ENCODE peak calls at places on chromosomes 16 and 17, in seven cellular contexts. Q is fibroblast of pulmonary artery, K is endothelial cell, U is HFFc6, N is BE2C, F is fibroblast of villous mesenchyme, H is foreskin keratinocyte. E is an unnamed sample.

GRCh38 chr17:79073706-79074088 is 927 bp upstream of the ENGASE start:
- DNase-seq in Q (no peak), U (no peak), N (no peak), F (no peak), H (no peak), K (no peak), E (no peak)

GRCh38 chr17:82892869-82893565 is 53.2 kb upstream of the ZNF750 start:
- DNase-seq in K (no peak), H (no peak), N (no peak), Q (no peak), F (no peak), U (no peak), E (no peak)

GRCh38 chr16:1791943-1792812 is 1.3 kb downstream of the IGFALS start:
- DNase-seq in F (no peak), H (no peak), U (no peak), K (peak), N (peak), Q (no peak), E (no peak)

GRCh38 chr16:87372305-87372704 is 11.3 kb downstream of the FBXO31 start:
- DNase-seq in H (no peak), N (no peak), K (no peak), Q (no peak), F (no peak), U (no peak), E (no peak)

GRCh38 chr17:79783891-79784290 is 5.9 kb downstream of the CBX2 start:
- DNase-seq in U (no peak), F (no peak), Q (no peak), K (no peak), H (no peak), N (no peak), E (no peak)

GRCh38 chr17:65104973-65105372 is 32.2 kb upstream of the RGS9 start:
- DNase-seq in H (no peak), U (no peak), K (no peak), F (no peak), Q (no peak), N (no peak), E (no peak)

GRCh38 chr17:41583137-41584127 is 3.3 kb downstream of the KRT14 start:
- DNase-seq in K (no peak), F (no peak), Q (no peak), N (peak), H (peak), U (no peak), E (no peak)

GRCh38 chr17:1707107-1707506 is 3.1 kb downstream of the TLCD2 start:
- DNase-seq in H (no peak), N (no peak), F (no peak), K (no peak), Q (no peak), U (no peak), E (no peak)

GRCh38 chr17:46831573-46832305 is 13.2 kb upstream of the WNT3 start:
- DNase-seq in Q (no peak), U (no peak), K (no peak), H (no peak), N (no peak), F (no peak), E (no peak)

GRCh38 chr17:60592750-60593149 is 7.2 kb upstream of the PPM1D start:
- DNase-seq in H (no peak), K (no peak), N (no peak), Q (no peak), U (no peak), F (no peak), E (no peak)

GRCh38 chr17:13513039-13513405 is 88.7 kb downstream of the HS3ST3A1 start:
- DNase-seq in N (peak), Q (peak), K (no peak), F (peak), U (no peak), H (no peak), E (no peak)

GRCh38 chr17:33519692-33520091 is 226.6 kb upstream of the ASIC2 start:
- DNase-seq in Q (no peak), F (no peak), H (no peak), K (no peak), N (no peak), U (no peak), E (no peak)

GRCh38 chr17:75557075-75557851 is 30.3 kb upstream of the MYO15B start:
- DNase-seq in F (peak), N (peak), K (no peak), H (no peak), Q (peak), U (peak), E (no peak)

GRCh38 chr17:78853926-78854394 is 13.3 kb upstream of the USP36 start:
- DNase-seq in K (no peak), H (no peak), Q (no peak), N (no peak), U (no peak), F (peak), E (no peak)

GRCh38 chr16:324451-325334 is 27.8 kb downstream of the AXIN1 start:
- DNase-seq in Q (no peak), H (no peak), K (no peak), F (no peak), U (no peak), N (no peak), E (no peak)

GRCh38 chr16:11639925-11640899 is 28.0 kb upstream of the SNN start:
- DNase-seq in U (peak), N (peak), F (peak), H (peak), K (no peak), Q (peak), E (no peak)

GRCh38 chr17:15216481-15216880 is 48.6 kb downstream of the PMP22 start:
- DNase-seq in N (no peak), H (no peak), K (no peak), F (no peak), U (no peak), Q (no peak), E (no peak)

GRCh38 chr17:79009397-79010303 is at the start of gene CANT1:
- DNase-seq in F (peak), U (peak), K (peak), Q (peak), H (no peak), N (peak), E (peak)

GRCh38 chr17:79633937-79634813 is 23.3 kb upstream of the RBFOX3 start:
- DNase-seq in Q (no peak), H (no peak), N (no peak), K (no peak), U (no peak), F (no peak), E (no peak)

GRCh38 chr16:70257391-70257790 is 5.7 kb upstream of the EXOSC6 start:
- DNase-seq in N (no peak), F (no peak), H (no peak), K (no peak), U (no peak), Q (peak), E (no peak)

GRCh38 chr16:30867747-30868146 is 26.1 kb downstream of the BCL7C start:
- DNase-seq in F (no peak), Q (peak), H (no peak), U (peak), N (no peak), K (no peak), E (no peak)

GRCh38 chr16:12781777-12782176 is 21.9 kb downstream of the CPPED1 start:
- DNase-seq in U (no peak), F (no peak), H (no peak), N (no peak), Q (no peak), K (no peak), E (no peak)

GRCh38 chr16:73846292-73846849 is 450.2 kb upstream of the PSMD7 start:
- DNase-seq in N (no peak), K (no peak), U (no peak), H (no peak), Q (no peak), F (no peak), E (no peak)

GRCh38 chr17:56896968-56897359 is 16.9 kb downstream of the TRIM25 start:
- DNase-seq in H (no peak), N (no peak), K (no peak), Q (no peak), U (no peak), F (no peak), E (no peak)

GRCh38 chr16:8936421-8936820 is 27.3 kb downstream of the USP7 start:
- DNase-seq in H (peak), K (peak), Q (no peak), N (peak), U (peak), F (peak), E (no peak)

GRCh38 chr17:72765357-72766153 is 326.9 kb downstream of the SLC39A11 start:
- DNase-seq in F (no peak), N (no peak), Q (no peak), K (no peak), U (no peak), H (no peak), E (no peak)

GRCh38 chr16:74169687-74170522 is 126.7 kb upstream of the PSMD7 start:
- DNase-seq in N (no peak), U (no peak), H (no peak), F (peak), K (no peak), Q (peak), E (no peak)

GRCh38 chr17:13031718-13032350 is 14.0 kb upstream of the ELAC2 start:
- DNase-seq in Q (peak), K (peak), N (peak), F (peak), H (peak), U (peak), E (peak)

GRCh38 chr17:74525781-74526288 is 5.4 kb downstream of the CD300LB start:
- DNase-seq in Q (no peak), F (no peak), N (no peak), U (no peak), K (no peak), H (no peak), E (no peak)

GRCh38 chr17:43800736-43801135 is 20.5 kb downstream of the CFAP97D1 start:
- DNase-seq in F (no peak), K (no peak), N (no peak), Q (no peak), H (no peak), U (no peak), E (no peak)

GRCh38 chr17:69857412-69857835 is 217.6 kb upstream of the KCNJ16 start:
- DNase-seq in Q (peak), H (peak), F (peak), K (no peak), N (no peak), U (peak), E (no peak)

GRCh38 chr16:84049403-84050060 is 6.9 kb upstream of the SLC38A8 start:
- DNase-seq in K (no peak), H (no peak), F (no peak), N (no peak), Q (no peak), U (no peak), E (no peak)

GRCh38 chr16:88705076-88705684 is 1.0 kb downstream of the RNF166 start:
- DNase-seq in Q (no peak), U (no peak), N (no peak), K (no peak), F (peak), H (no peak), E (no peak)

GRCh38 chr17:79316805-79317204 is 242.2 kb downstream of the ENGASE start:
- DNase-seq in N (no peak), Q (no peak), U (no peak), H (no peak), K (no peak), F (no peak), E (no peak)

GRCh38 chr17:49218941-49219913 is 8.7 kb downstream of the ABI3 start:
- DNase-seq in N (peak), Q (no peak), K (no peak), F (no peak), H (no peak), U (no peak), E (no peak)
- TF ChIP-seq CTCF in N (peak), Q (peak), K (no peak), F (no peak), H (peak), U (peak), E (no peak)

DNA sequence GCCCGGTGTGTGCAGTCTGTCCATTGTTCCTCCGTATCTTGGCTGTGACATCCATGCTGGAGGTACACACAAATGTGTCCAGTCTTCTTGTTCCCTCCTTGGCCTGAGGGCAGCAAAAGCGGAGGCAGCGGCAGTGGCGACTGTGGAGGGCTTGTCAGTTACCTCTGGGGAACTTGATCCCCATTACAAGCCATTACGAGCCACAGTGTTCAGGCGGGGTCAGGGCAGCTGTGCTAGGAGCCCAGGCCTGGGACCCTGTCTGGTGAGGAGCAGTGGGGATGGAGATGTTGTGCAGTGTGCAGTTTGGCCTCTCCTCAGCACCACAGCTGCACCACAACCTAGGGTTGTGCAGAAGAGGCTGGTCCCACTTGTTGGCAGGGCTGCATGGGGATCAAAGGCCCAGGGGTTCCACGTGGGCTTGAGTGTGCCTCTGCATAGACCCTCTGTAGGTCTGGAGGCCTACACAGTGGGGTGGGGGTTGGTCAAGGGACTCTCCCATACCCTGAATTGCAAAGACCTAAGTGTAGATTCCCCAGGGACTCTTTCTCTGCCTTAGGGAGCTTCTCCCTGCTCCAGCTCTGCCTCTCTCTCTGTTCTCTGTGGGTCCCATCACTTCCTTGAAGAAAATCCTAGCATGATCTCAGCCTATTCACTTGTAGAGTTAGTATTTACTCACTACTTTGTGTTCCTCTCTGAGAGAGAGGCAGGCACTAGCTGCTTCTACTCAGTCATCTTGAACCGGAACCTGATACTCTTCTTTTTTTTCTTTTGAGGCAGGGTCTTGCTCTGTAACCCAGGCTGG is 58.8 kb downstream of the SLFN11 start:
- DNase-seq in U (no peak), Q (no peak), H (peak), F (no peak), N (no peak), K (no peak), E (no peak)
- TF ChIP-seq CTCF in U (no peak), Q (no peak), H (no peak), F (no peak), N (no peak), K (no peak), E (no peak)

DNA sequence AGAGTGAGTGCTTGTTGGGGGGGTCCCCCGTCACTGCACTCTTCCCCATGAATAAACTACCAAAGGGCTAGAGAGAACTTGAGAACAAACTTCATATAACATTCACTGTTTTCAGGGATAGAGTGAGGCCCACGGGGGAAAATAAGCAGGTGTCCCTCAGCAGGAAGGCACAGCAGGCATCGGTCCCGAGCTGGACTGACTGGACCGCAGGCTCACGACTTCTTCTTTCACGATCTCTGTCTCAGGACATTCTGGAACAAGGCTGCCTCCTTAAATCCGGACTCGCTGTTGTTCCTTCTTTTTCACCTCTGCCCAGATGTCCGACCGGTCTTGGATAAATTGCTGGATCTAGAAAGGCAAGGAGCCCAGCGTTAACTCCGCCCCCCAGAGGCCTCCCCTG is 14.8 kb downstream of the CCDC42 start:
- DNase-seq in N (no peak), U (no peak), F (no peak), K (no peak), H (no peak), Q (no peak), E (no peak)
- TF ChIP-seq CTCF in N (no peak), U (no peak), F (no peak), K (no peak), H (no peak), Q (no peak), E (no peak)

DNA sequence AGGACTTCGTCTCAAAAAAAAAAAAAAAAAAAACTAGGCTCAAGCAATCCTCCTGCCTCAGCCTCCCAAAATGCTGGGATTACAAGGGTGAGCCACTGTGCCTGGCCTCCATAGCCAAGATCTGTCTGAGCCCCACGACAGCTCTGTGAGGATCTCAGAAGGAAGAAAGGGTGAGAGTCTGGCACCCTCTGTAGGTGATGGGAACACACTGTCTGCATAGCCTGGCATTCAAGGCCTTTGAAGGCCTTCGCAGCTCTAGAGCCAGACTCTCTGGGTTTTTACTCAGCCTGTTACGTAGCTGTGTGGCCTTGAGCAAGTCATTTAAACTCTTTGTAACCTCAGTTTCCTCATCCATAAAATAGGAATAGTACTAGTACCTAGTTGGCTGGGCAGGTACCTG is 6.3 kb upstream of the XPO6 start:
- DNase-seq in F (peak), K (peak), N (no peak), H (peak), Q (peak), U (peak), E (no peak)
- TF ChIP-seq CTCF in F (peak), K (no peak), N (peak), H (peak), Q (peak), U (peak), E (peak)